ENCODE peak calls at places on chromosome 9, in eight cellular contexts. One of them, this sample, is unnamed.

GRCh38 chr9:134720136-134720753 is 78.6 kb downstream of the COL5A1 start:
- DNase-seq in AG04450: no peak
- DNase-seq in mammary epithelial cell: no peak
- DNase-seq in pancreas: no peak
- DNase-seq in adrenal gland: no peak
- DNase-seq in ovary: no peak
- DNase-seq in dorsolateral prefrontal cortex: no peak
- DNase-seq in colonic mucosa: no peak
- DNase-seq in this sample: no peak

GRCh38 chr9:95450171-95451107 is 66.3 kb downstream of the PTCH1 start:
- DNase-seq in dorsolateral prefrontal cortex: no peak
- DNase-seq in pancreas: no peak
- DNase-seq in colonic mucosa: no peak
- DNase-seq in adrenal gland: no peak
- DNase-seq in AG04450: no peak
- DNase-seq in ovary: no peak
- DNase-seq in mammary epithelial cell: no peak
- DNase-seq in this sample: no peak

GRCh38 chr9:105318729-105319513 is 74.5 kb downstream of the SLC44A1 start:
- DNase-seq in dorsolateral prefrontal cortex: no peak
- DNase-seq in adrenal gland: no peak
- DNase-seq in AG04450: no peak
- DNase-seq in ovary: no peak
- DNase-seq in colonic mucosa: peak; percentile 56
- DNase-seq in mammary epithelial cell: no peak
- DNase-seq in pancreas: no peak
- DNase-seq in this sample: peak; percentile 59

GRCh38 chr9:34126207-34127034 is at the start of gene DCAF12:
- DNase-seq in adrenal gland: peak; percentile 92
- DNase-seq in dorsolateral prefrontal cortex: peak; percentile 88
- DNase-seq in ovary: peak; percentile 92
- DNase-seq in AG04450: peak; percentile 73
- DNase-seq in colonic mucosa: peak; percentile 94
- DNase-seq in pancreas: peak; percentile 93
- DNase-seq in mammary epithelial cell: peak; percentile 91
- DNase-seq in this sample: peak; percentile 78

GRCh38 chr9:71647094-71647591 is 121.2 kb downstream of the CEMIP2 start:
- DNase-seq in pancreas: no peak
- DNase-seq in adrenal gland: peak; percentile 76
- DNase-seq in dorsolateral prefrontal cortex: peak; percentile 6
- DNase-seq in ovary: peak; percentile 58
- DNase-seq in colonic mucosa: peak; percentile 85
- DNase-seq in AG04450: peak; percentile 13
- DNase-seq in mammary epithelial cell: peak; percentile 76
- DNase-seq in this sample: no peak

GRCh38 chr9:107131108-107131799 is 151.8 kb upstream of the RAD23B start:
- DNase-seq in adrenal gland: no peak
- DNase-seq in pancreas: no peak
- DNase-seq in AG04450: no peak
- DNase-seq in ovary: no peak
- DNase-seq in mammary epithelial cell: peak; percentile 41
- DNase-seq in colonic mucosa: no peak
- DNase-seq in dorsolateral prefrontal cortex: no peak
- DNase-seq in this sample: no peak

GRCh38 chr9:91155181-91155580 is 206.5 kb downstream of the AUH start:
- DNase-seq in ovary: no peak
- DNase-seq in AG04450: no peak
- DNase-seq in adrenal gland: no peak
- DNase-seq in pancreas: no peak
- DNase-seq in dorsolateral prefrontal cortex: no peak
- DNase-seq in mammary epithelial cell: no peak
- DNase-seq in colonic mucosa: no peak
- DNase-seq in this sample: no peak

GRCh38 chr9:123541441-123541840 is 185.4 kb downstream of the CRB2 start:
- DNase-seq in adrenal gland: no peak
- DNase-seq in ovary: no peak
- DNase-seq in pancreas: no peak
- DNase-seq in colonic mucosa: no peak
- DNase-seq in dorsolateral prefrontal cortex: no peak
- DNase-seq in mammary epithelial cell: no peak
- DNase-seq in AG04450: no peak
- DNase-seq in this sample: no peak

GRCh38 chr9:109143881-109144562 is 23.0 kb downstream of the FRRS1L start:
- DNase-seq in mammary epithelial cell: peak; percentile 48
- DNase-seq in AG04450: no peak
- DNase-seq in pancreas: no peak
- DNase-seq in colonic mucosa: no peak
- DNase-seq in adrenal gland: no peak
- DNase-seq in dorsolateral prefrontal cortex: no peak
- DNase-seq in ovary: no peak
- DNase-seq in this sample: no peak

GRCh38 chr9:97411440-97411788 is 482 bp upstream of the TDRD7 start:
- DNase-seq in pancreas: no peak
- DNase-seq in adrenal gland: no peak
- DNase-seq in AG04450: no peak
- DNase-seq in dorsolateral prefrontal cortex: no peak
- DNase-seq in mammary epithelial cell: no peak
- DNase-seq in ovary: no peak
- DNase-seq in colonic mucosa: no peak
- DNase-seq in this sample: no peak

GRCh38 chr9:70081120-70081495 is 37.5 kb downstream of the MAMDC2 start:
- DNase-seq in adrenal gland: peak; percentile 2
- DNase-seq in dorsolateral prefrontal cortex: no peak
- DNase-seq in pancreas: no peak
- DNase-seq in AG04450: no peak
- DNase-seq in mammary epithelial cell: peak; percentile 64
- DNase-seq in colonic mucosa: no peak
- DNase-seq in ovary: no peak
- DNase-seq in this sample: no peak

GRCh38 chr9:117545846-117546245 is 131.0 kb upstream of the ASTN2 start:
- DNase-seq in dorsolateral prefrontal cortex: no peak
- DNase-seq in mammary epithelial cell: no peak
- DNase-seq in colonic mucosa: no peak
- DNase-seq in AG04450: no peak
- DNase-seq in adrenal gland: no peak
- DNase-seq in ovary: no peak
- DNase-seq in pancreas: no peak
- DNase-seq in this sample: no peak

GRCh38 chr9:134413890-134414731 is 87.9 kb downstream of the RXRA start:
- DNase-seq in AG04450: peak; percentile 60
- DNase-seq in mammary epithelial cell: peak; percentile 84
- DNase-seq in adrenal gland: peak; percentile 51
- DNase-seq in pancreas: no peak
- DNase-seq in colonic mucosa: no peak
- DNase-seq in dorsolateral prefrontal cortex: peak; percentile 49
- DNase-seq in ovary: no peak
- DNase-seq in this sample: no peak

GRCh38 chr9:96217358-96217755 is 84.6 kb downstream of the HSD17B3 start:
- DNase-seq in mammary epithelial cell: no peak
- DNase-seq in AG04450: no peak
- DNase-seq in adrenal gland: peak; percentile 10
- DNase-seq in dorsolateral prefrontal cortex: no peak
- DNase-seq in colonic mucosa: peak; percentile 25
- DNase-seq in pancreas: no peak
- DNase-seq in ovary: peak; percentile 46
- DNase-seq in this sample: no peak

GRCh38 chr9:14080940-14081621 is 232.9 kb downstream of the NFIB start:
- DNase-seq in AG04450: no peak
- DNase-seq in adrenal gland: no peak
- DNase-seq in pancreas: no peak
- DNase-seq in dorsolateral prefrontal cortex: no peak
- DNase-seq in colonic mucosa: no peak
- DNase-seq in ovary: no peak
- DNase-seq in mammary epithelial cell: peak; percentile 95
- DNase-seq in this sample: no peak

GRCh38 chr9:32782476-32783167 is 718 bp upstream of the TMEM215 start:
- DNase-seq in ovary: no peak
- DNase-seq in colonic mucosa: no peak
- DNase-seq in dorsolateral prefrontal cortex: no peak
- DNase-seq in adrenal gland: no peak
- DNase-seq in AG04450: no peak
- DNase-seq in mammary epithelial cell: no peak
- DNase-seq in pancreas: peak; percentile 53
- DNase-seq in this sample: no peak

GRCh38 chr9:16236326-16236725 is 634.1 kb downstream of the BNC2 start:
- DNase-seq in adrenal gland: no peak
- DNase-seq in colonic mucosa: no peak
- DNase-seq in ovary: peak; percentile 47
- DNase-seq in dorsolateral prefrontal cortex: no peak
- DNase-seq in AG04450: peak; percentile 86
- DNase-seq in pancreas: no peak
- DNase-seq in mammary epithelial cell: no peak
- DNase-seq in this sample: no peak

GRCh38 chr9:122095010-122095767 is 2.1 kb upstream of the TTLL11 start:
- DNase-seq in AG04450: no peak
- DNase-seq in dorsolateral prefrontal cortex: no peak
- DNase-seq in ovary: peak; percentile 49
- DNase-seq in colonic mucosa: peak; percentile 56
- DNase-seq in pancreas: no peak
- DNase-seq in adrenal gland: peak; percentile 75
- DNase-seq in mammary epithelial cell: peak; percentile 48
- DNase-seq in this sample: peak; percentile 32

GRCh38 chr9:34380511-34381315 is 4.0 kb upstream of the MYORG start:
- DNase-seq in ovary: peak; percentile 66
- DNase-seq in AG04450: peak; percentile 8
- DNase-seq in pancreas: peak; percentile 87
- DNase-seq in dorsolateral prefrontal cortex: peak; percentile 77
- DNase-seq in colonic mucosa: peak; percentile 89
- DNase-seq in mammary epithelial cell: peak; percentile 44
- DNase-seq in adrenal gland: peak; percentile 89
- DNase-seq in this sample: no peak

GRCh38 chr9:104836235-104836634 is 72.3 kb downstream of the NIPSNAP3B start:
- DNase-seq in mammary epithelial cell: no peak
- DNase-seq in AG04450: no peak
- DNase-seq in adrenal gland: no peak
- DNase-seq in ovary: no peak
- DNase-seq in colonic mucosa: no peak
- DNase-seq in pancreas: no peak
- DNase-seq in dorsolateral prefrontal cortex: no peak
- DNase-seq in this sample: no peak

GRCh38 chr9:85863875-85864274 is 77.1 kb upstream of the NAA35 start:
- DNase-seq in adrenal gland: no peak
- DNase-seq in AG04450: no peak
- DNase-seq in dorsolateral prefrontal cortex: no peak
- DNase-seq in colonic mucosa: no peak
- DNase-seq in mammary epithelial cell: no peak
- DNase-seq in pancreas: no peak
- DNase-seq in ovary: no peak
- DNase-seq in this sample: no peak

GRCh38 chr9:98099898-98100297 is 19.1 kb downstream of the TRIM14 start:
- DNase-seq in pancreas: no peak
- DNase-seq in colonic mucosa: no peak
- DNase-seq in ovary: no peak
- DNase-seq in mammary epithelial cell: peak; percentile 30
- DNase-seq in adrenal gland: no peak
- DNase-seq in AG04450: no peak
- DNase-seq in dorsolateral prefrontal cortex: no peak
- DNase-seq in this sample: peak; percentile 94

GRCh38 chr9:27888661-27889295 is 315.5 kb upstream of the C9orf72 start:
- DNase-seq in AG04450: no peak
- DNase-seq in pancreas: peak; percentile 63
- DNase-seq in colonic mucosa: peak; percentile 56
- DNase-seq in dorsolateral prefrontal cortex: no peak
- DNase-seq in ovary: no peak
- DNase-seq in adrenal gland: peak; percentile 9
- DNase-seq in mammary epithelial cell: peak; percentile 35
- DNase-seq in this sample: peak; percentile 1

DNA sequence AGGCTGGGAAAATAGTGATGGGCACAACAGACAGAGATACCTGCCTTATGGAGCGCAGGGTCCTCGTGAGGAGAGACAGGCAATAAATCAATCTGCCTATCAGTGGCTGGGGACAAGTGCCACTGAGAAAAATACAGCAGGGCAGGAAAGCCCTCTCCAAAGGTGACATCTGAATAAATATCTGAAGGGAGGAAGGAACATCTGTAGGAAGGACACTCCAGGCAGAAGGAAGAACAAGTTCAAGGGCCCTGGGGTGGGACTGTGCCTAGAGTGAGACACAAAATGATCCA is 53.7 kb upstream of the SLC25A51 start:
- DNase-seq in colonic mucosa: no peak
- DNase-seq in adrenal gland: no peak
- DNase-seq in mammary epithelial cell: no peak
- DNase-seq in ovary: no peak
- DNase-seq in AG04450: no peak
- DNase-seq in pancreas: no peak
- DNase-seq in dorsolateral prefrontal cortex: no peak
- DNase-seq in this sample: no peak
- H3K4me3 ChIP-seq in colonic mucosa: no peak overlapping the region
- H3K4me3 ChIP-seq in adrenal gland: no peak overlapping the region
- H3K4me3 ChIP-seq in mammary epithelial cell: no peak overlapping the region
- H3K4me3 ChIP-seq in ovary: no peak overlapping the region
- H3K4me3 ChIP-seq in AG04450: no peak overlapping the region
- H3K4me3 ChIP-seq in pancreas: no peak overlapping the region
- H3K4me3 ChIP-seq in dorsolateral prefrontal cortex: no peak overlapping the region
- H3K4me3 ChIP-seq in this sample: no peak overlapping the region

GRCh38 chr9:131580358-131580757 is 35.0 kb downstream of the PRRT1B start:
- DNase-seq in adrenal gland: no peak
- DNase-seq in dorsolateral prefrontal cortex: no peak
- DNase-seq in mammary epithelial cell: no peak
- DNase-seq in AG04450: no peak
- DNase-seq in colonic mucosa: no peak
- DNase-seq in pancreas: no peak
- DNase-seq in ovary: no peak
- DNase-seq in this sample: peak; percentile 40
- TF ChIP-seq CTCF in adrenal gland: no peak
- TF ChIP-seq CTCF in dorsolateral prefrontal cortex: no peak
- TF ChIP-seq CTCF in mammary epithelial cell: no peak
- TF ChIP-seq CTCF in AG04450: no peak
- TF ChIP-seq CTCF in colonic mucosa: no peak
- TF ChIP-seq CTCF in pancreas: no peak
- TF ChIP-seq CTCF in ovary: no peak
- TF ChIP-seq CTCF in this sample: no peak

GRCh38 chr9:133031496-133031911 is 707 bp downstream of the GTF3C5 start:
- DNase-seq in ovary: no peak
- DNase-seq in AG04450: no peak
- DNase-seq in adrenal gland: no peak
- DNase-seq in colonic mucosa: no peak
- DNase-seq in pancreas: no peak
- DNase-seq in mammary epithelial cell: peak; percentile 26
- DNase-seq in dorsolateral prefrontal cortex: no peak
- DNase-seq in this sample: no peak
- H3K4me3 ChIP-seq in ovary: peak overlapping the region; percentile 98
- H3K4me3 ChIP-seq in AG04450: peak overlapping the region; percentile 96
- H3K4me3 ChIP-seq in adrenal gland: peak overlapping the region; percentile 30
- H3K4me3 ChIP-seq in colonic mucosa: peak overlapping the region; percentile 77
- H3K4me3 ChIP-seq in pancreas: peak overlapping the region; percentile 87
- H3K4me3 ChIP-seq in mammary epithelial cell: peak overlapping the region; percentile 93
- H3K4me3 ChIP-seq in dorsolateral prefrontal cortex: peak overlapping the region; percentile 91
- H3K4me3 ChIP-seq in this sample: peak overlapping the region; percentile 97

GRCh38 chr9:116491219-116491618 is 195.9 kb upstream of the TRIM32 start:
- DNase-seq in ovary: no peak
- DNase-seq in mammary epithelial cell: no peak
- DNase-seq in dorsolateral prefrontal cortex: no peak
- DNase-seq in adrenal gland: no peak
- DNase-seq in AG04450: no peak
- DNase-seq in colonic mucosa: no peak
- DNase-seq in pancreas: no peak
- DNase-seq in this sample: peak; percentile 66
- TF ChIP-seq CTCF in ovary: no peak
- TF ChIP-seq CTCF in mammary epithelial cell: no peak
- TF ChIP-seq CTCF in dorsolateral prefrontal cortex: no peak
- TF ChIP-seq CTCF in adrenal gland: no peak
- TF ChIP-seq CTCF in AG04450: no peak
- TF ChIP-seq CTCF in colonic mucosa: no peak
- TF ChIP-seq CTCF in pancreas: no peak
- TF ChIP-seq CTCF in this sample: peak; percentile 35

GRCh38 chr9:89046832-89047231 is 55.6 kb downstream of the S1PR3 start:
- DNase-seq in dorsolateral prefrontal cortex: no peak
- DNase-seq in adrenal gland: no peak
- DNase-seq in AG04450: no peak
- DNase-seq in pancreas: no peak
- DNase-seq in ovary: no peak
- DNase-seq in colonic mucosa: no peak
- DNase-seq in mammary epithelial cell: no peak
- DNase-seq in this sample: no peak
- H3K4me3 ChIP-seq in dorsolateral prefrontal cortex: no peak overlapping the region
- H3K4me3 ChIP-seq in adrenal gland: no peak overlapping the region
- H3K4me3 ChIP-seq in AG04450: no peak overlapping the region
- H3K4me3 ChIP-seq in pancreas: no peak overlapping the region
- H3K4me3 ChIP-seq in ovary: no peak overlapping the region
- H3K4me3 ChIP-seq in colonic mucosa: no peak overlapping the region
- H3K4me3 ChIP-seq in mammary epithelial cell: no peak overlapping the region
- H3K4me3 ChIP-seq in this sample: no peak overlapping the region